ENCODE peak calls at places on chromosome X, in ten cellular contexts. X, H, U, I, J, Z, P, E, A and M are unnamed samples.

GRCh38 chrX:111877681-111878080 is 1.7 kb downstream of the TRPC5OS start:
- ATAC-seq in X (no peak), H (no peak), U (no peak), I (no peak), J (no peak), Z (no peak), P (no peak), E (no peak), A (no peak), M (no peak)

GRCh38 chrX:153410888-153411254 is 401 bp upstream of the ZFP92 start:
- ATAC-seq in X (no peak), H (no peak), U (no peak), I (no peak), J (no peak), Z (no peak), P (no peak), E (no peak), A (no peak), M (no peak)

GRCh38 chrX:130902446-130902782 is 595 bp downstream of the ENOX2 start:
- ATAC-seq in X (no peak), H (no peak), U (no peak), I (no peak), J (no peak), Z (no peak), P (no peak), E (no peak), A (no peak), M (no peak)

GRCh38 chrX:50180073-50180940 is 20.5 kb downstream of the AKAP4 start:
- ATAC-seq in X (peak; percentile 70), H (peak; percentile 59), U (no peak), I (peak; percentile 21), J (no peak), Z (no peak), P (no peak), E (peak; percentile 45), A (no peak), M (no peak)

GRCh38 chrX:110734894-110735541 is 60.6 kb downstream of the CHRDL1 start:
- ATAC-seq in X (no peak), H (no peak), U (no peak), I (no peak), J (no peak), Z (no peak), P (no peak), E (no peak), A (peak; percentile 72), M (no peak)

GRCh38 chrX:134886201-134886600 is 104.6 kb upstream of the SMIM10 start:
- ATAC-seq in X (peak; percentile 59), H (no peak), U (no peak), I (no peak), J (peak; percentile 97), Z (no peak), P (no peak), E (no peak), A (no peak), M (peak; percentile 85)

GRCh38 chrX:41047878-41048534 is 37.2 kb upstream of the USP9X start:
- ATAC-seq in X (no peak), H (no peak), U (no peak), I (no peak), J (no peak), Z (no peak), P (no peak), E (peak; percentile 35), A (no peak), M (no peak)

GRCh38 chrX:46758163-46758955 is 559 bp downstream of the SLC9A7 start:
- ATAC-seq in X (peak; percentile 33), H (peak; percentile 40), U (peak; percentile 15), I (peak; percentile 32), J (peak; percentile 51), Z (peak; percentile 41), P (peak; percentile 37), E (peak; percentile 33), A (peak; percentile 50), M (peak; percentile 29)

GRCh38 chrX:38142598-38142997 is 78.1 kb downstream of the SRPX start:
- ATAC-seq in X (no peak), H (peak; percentile 57), U (no peak), I (no peak), J (no peak), Z (no peak), P (peak; percentile 57), E (no peak), A (peak; percentile 68), M (no peak)

GRCh38 chrX:24979081-24979480 is 36.7 kb downstream of the ARX start:
- ATAC-seq in X (no peak), H (no peak), U (no peak), I (no peak), J (no peak), Z (no peak), P (no peak), E (no peak), A (no peak), M (no peak)

GRCh38 chrX:139881572-139881971 is 51.3 kb downstream of the ATP11C start:
- ATAC-seq in X (no peak), H (no peak), U (no peak), I (no peak), J (peak; percentile 65), Z (no peak), P (peak; percentile 31), E (no peak), A (peak; percentile 33), M (no peak)

GRCh38 chrX:103823591-103823990 is 8.5 kb downstream of the RAB9B start:
- ATAC-seq in X (no peak), H (no peak), U (no peak), I (no peak), J (no peak), Z (no peak), P (no peak), E (no peak), A (no peak), M (no peak)

GRCh38 chrX:105975382-105975781 is 63.1 kb downstream of the SERPINA7 start:
- ATAC-seq in X (peak; percentile 44), H (peak; percentile 64), U (no peak), I (no peak), J (no peak), Z (no peak), P (no peak), E (no peak), A (no peak), M (no peak)

GRCh38 chrX:129833153-129834004 is 10.3 kb downstream of the ZDHHC9 start:
- ATAC-seq in X (no peak), H (no peak), U (no peak), I (no peak), J (no peak), Z (no peak), P (peak; percentile 38), E (peak; percentile 83), A (peak; percentile 97), M (peak; percentile 69)

GRCh38 chrX:136183917-136184316 is 36.6 kb downstream of the FHL1 start:
- ATAC-seq in X (no peak), H (no peak), U (no peak), I (no peak), J (no peak), Z (no peak), P (no peak), E (no peak), A (no peak), M (no peak)